ENCODE peak calls at places on chromosomes 12 and 14, in five cellular contexts. S is PC-3, O is ovary, G is DND-41, T is transverse colon. L is an unnamed sample.

GRCh38 chr12:125381373-125381772 is 316.1 kb downstream of the AACS start:
- DNase-seq in S (no peak), O (no peak), G (peak; percentile 10), T (no peak), L (no peak)

GRCh38 chr14:44880791-44881190 is 81.0 kb downstream of the KLHL28 start:
- DNase-seq in S (no peak), O (no peak), G (no peak), T (no peak), L (no peak)

GRCh38 chr14:54146601-54147000 is 190.0 kb upstream of the BMP4 start:
- DNase-seq in S (no peak), O (no peak), G (no peak), T (no peak), L (no peak)

GRCh38 chr12:108516511-108517275 is 1.6 kb downstream of the FICD start:
- DNase-seq in S (peak; percentile 25), O (no peak), G (no peak), T (no peak), L (no peak)

GRCh38 chr14:58746261-58746660 is 108.5 kb downstream of the DACT1 start:
- DNase-seq in S (peak; percentile 100), O (no peak), G (no peak), T (no peak), L (no peak)

GRCh38 chr14:90632451-90632850 is 183.8 kb downstream of the TTC7B start:
- DNase-seq in S (no peak), O (no peak), G (peak; percentile 45), T (no peak), L (no peak)

GRCh38 chr12:25926536-25926935 is 31.9 kb upstream of the RASSF8 start:
- DNase-seq in S (peak; percentile 62), O (no peak), G (no peak), T (no peak), L (no peak)

GRCh38 chr12:88922816-88923215 is 342.5 kb upstream of the KITLG start:
- DNase-seq in S (no peak), O (no peak), G (no peak), T (no peak), L (no peak)

GRCh38 chr12:108886873-108887629 is 7.2 kb downstream of the DAO start:
- DNase-seq in S (no peak), O (no peak), G (no peak), T (no peak), L (no peak)

GRCh38 chr14:53767566-53767965 is 189.1 kb downstream of the BMP4 start:
- DNase-seq in S (no peak), O (no peak), G (no peak), T (no peak), L (no peak)

GRCh38 chr12:127722651-127723050 is 544.3 kb upstream of the TMEM132C start:
- DNase-seq in S (no peak), O (no peak), G (no peak), T (no peak), L (no peak)

GRCh38 chr14:84622357-84622756 is 907.6 kb upstream of the FLRT2 start:
- DNase-seq in S (no peak), O (no peak), G (no peak), T (no peak), L (no peak)

GRCh38 chr12:9943244-9943643 is 11.1 kb upstream of the CLEC2A start:
- DNase-seq in S (no peak), O (no peak), G (no peak), T (no peak), L (no peak)

GRCh38 chr12:62123721-62124203 is 136.4 kb upstream of the USP15 start:
- DNase-seq in S (peak; percentile 57), O (peak; percentile 33), G (peak; percentile 42), T (peak; percentile 15), L (peak; percentile 28)

GRCh38 chr12:50614167-50614762 is 109.5 kb downstream of the DIP2B start:
- DNase-seq in S (no peak), O (no peak), G (no peak), T (no peak), L (no peak)

GRCh38 chr12:286531-287300 is 24.1 kb upstream of the SLC6A13 start:
- DNase-seq in S (no peak), O (no peak), G (no peak), T (no peak), L (no peak)
- H3K36me3 ChIP-seq in S (peaks cover 13% of the 10 kb centered on the region), O (no peaks in the 10 kb centered on the region), G (peaks cover 84% of the 10 kb centered on the region), T (no peaks in the 10 kb centered on the region), L (peaks cover 23% of the 10 kb centered on the region)

DNA sequence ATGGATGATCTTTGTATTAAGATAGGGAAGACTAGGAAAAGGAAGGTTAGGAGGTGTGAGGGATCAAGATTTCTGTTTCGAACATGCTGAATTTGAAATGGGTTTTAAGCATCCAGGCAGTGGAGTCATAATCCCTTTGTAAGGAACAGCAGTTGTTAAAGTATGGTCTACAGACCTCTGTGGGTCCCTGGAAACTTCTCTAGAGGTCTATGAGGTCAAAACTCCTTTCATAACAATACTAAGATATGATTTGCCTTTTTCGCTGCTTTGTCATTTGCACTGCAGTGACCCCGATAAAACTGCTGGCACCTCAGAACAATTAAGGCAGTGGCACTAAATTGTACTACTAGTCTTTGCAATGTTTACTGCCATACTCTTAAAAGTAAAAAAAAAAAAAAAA is 1.5 kb downstream of the RAD51AP1 start:
- DNase-seq in S (no peak), O (no peak), G (no peak), T (no peak), L (no peak)
- H3K4me3 ChIP-seq in S (peak overlapping the region; percentile 84), O (no peak overlapping the region), G (peak overlapping the region; percentile 44), T (no peak overlapping the region), L (no peak overlapping the region)

DNA sequence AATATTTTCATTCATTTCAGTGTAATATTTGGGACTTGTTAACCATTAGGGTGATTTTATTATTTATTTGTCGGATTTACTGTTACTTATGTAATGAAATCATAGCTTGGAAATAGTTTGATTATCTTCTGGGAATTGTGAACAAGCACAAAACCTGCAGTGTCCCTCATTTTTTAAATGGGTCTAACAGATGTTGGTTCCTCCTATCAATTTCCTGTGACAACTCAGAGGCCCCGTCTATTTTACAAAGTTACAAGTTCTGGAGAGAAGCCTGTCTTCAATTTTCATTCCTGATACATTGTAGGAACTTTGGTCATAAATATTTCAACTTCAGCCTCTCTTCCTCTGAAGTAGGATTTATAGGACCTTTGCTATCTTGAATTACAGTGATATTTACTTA is 101.8 kb upstream of the DNM1L start:
- DNase-seq in S (no peak), O (no peak), G (no peak), T (no peak), L (no peak)
- H3K36me3 ChIP-seq in S (no peaks in the 10 kb centered on the region), O (no peaks in the 10 kb centered on the region), G (no peaks in the 10 kb centered on the region), T (no peaks in the 10 kb centered on the region), L (peaks cover 39% of the 10 kb centered on the region)

GRCh38 chr14:69133206-69134125 is 19.5 kb downstream of the DCAF5 start:
- DNase-seq in S (peak; percentile 54), O (no peak), G (no peak), T (no peak), L (no peak)
- H3K4me3 ChIP-seq in S (no peak overlapping the region), O (no peak overlapping the region), G (no peak overlapping the region), T (no peak overlapping the region), L (no peak overlapping the region)

GRCh38 chr12:46206471-46206870 is 62.4 kb downstream of the SLC38A1 start:
- DNase-seq in S (no peak), O (no peak), G (no peak), T (no peak), L (no peak)
- H3K36me3 ChIP-seq in S (peaks cover 72% of the 10 kb centered on the region), O (no peaks in the 10 kb centered on the region), G (peaks cover 6% of the 10 kb centered on the region), T (no peaks in the 10 kb centered on the region), L (peaks cover 31% of the 10 kb centered on the region)

GRCh38 chr14:61213116-61213720 is 67.9 kb downstream of the TMEM30B start:
- DNase-seq in S (peak; percentile 59), O (no peak), G (no peak), T (no peak), L (no peak)
- H3K4me3 ChIP-seq in S (no peak overlapping the region), O (no peak overlapping the region), G (no peak overlapping the region), T (no peak overlapping the region), L (no peak overlapping the region)

GRCh38 chr12:57782243-57782607 is 362 bp upstream of the TSFM start:
- DNase-seq in S (no peak), O (no peak), G (no peak), T (no peak), L (no peak)

GRCh38 chr12:57783466-57783801 is 847 bp downstream of the TSFM start:
- DNase-seq in S (no peak), O (no peak), G (no peak), T (no peak), L (no peak)

GRCh38 chr12:57782608-57783465 is at the start of gene TSFM:
- DNase-seq in S (peak; percentile 96), O (peak; percentile 99), G (peak; percentile 95), T (peak; percentile 97), L (peak; percentile 97)

GRCh38 chr12:57781801-57782200 is 786 bp upstream of the TSFM start:
- DNase-seq in S (no peak), O (no peak), G (no peak), T (no peak), L (no peak)

DNA sequence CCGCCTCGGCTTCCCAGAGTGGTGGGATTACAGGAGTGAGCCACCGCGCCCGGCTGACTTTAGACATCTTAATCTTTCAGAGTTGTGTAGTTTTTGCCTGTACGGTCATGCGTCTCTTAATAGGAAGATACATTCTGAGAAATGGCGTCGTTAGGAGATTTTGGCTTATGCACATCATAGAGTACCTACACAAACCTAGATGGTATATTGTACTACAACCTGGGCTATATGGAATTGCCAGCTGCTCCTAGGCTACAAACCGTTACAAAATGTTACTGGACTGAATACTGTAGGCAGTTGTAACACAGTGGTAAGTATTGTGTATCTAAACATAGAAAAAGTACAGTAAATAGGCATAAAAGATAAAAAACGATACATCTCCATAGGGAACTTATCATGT is 1.3 kb downstream of the TSFM start:
- DNase-seq in S (no peak), O (no peak), G (no peak), T (no peak), L (no peak)
- H3K36me3 ChIP-seq in S (peaks cover 18% of the 10 kb centered on the region), O (no peaks in the 10 kb centered on the region), G (peaks cover 53% of the 10 kb centered on the region), T (no peaks in the 10 kb centered on the region), L (peaks cover 28% of the 10 kb centered on the region)

GRCh38 chr12:38543151-38543550 is 226.6 kb downstream of the ALG10B start:
- DNase-seq in S (peak; percentile 30), O (no peak), G (no peak), T (no peak), L (no peak)
- H3K4me3 ChIP-seq in S (no peak overlapping the region), O (no peak overlapping the region), G (no peak overlapping the region), T (no peak overlapping the region), L (no peak overlapping the region)

GRCh38 chr14:55383541-55384140 is 28.0 kb downstream of the ATG14 start:
- DNase-seq in S (no peak), O (no peak), G (no peak), T (no peak), L (no peak)
- H3K36me3 ChIP-seq in S (peaks cover 26% of the 10 kb centered on the region), O (no peaks in the 10 kb centered on the region), G (peaks cover 57% of the 10 kb centered on the region), T (no peaks in the 10 kb centered on the region), L (peaks cover 38% of the 10 kb centered on the region)

L was measured in tibial artery.